ENCODE peak calls at places on chromosomes 5 and 9, in seven cellular contexts. F, C, K, Q, G, N and U are unnamed samples.

GRCh38 chr5:89457411-89458329 is 574.7 kb upstream of the MEF2C start:
- DNase-seq in F (peak), C (no peak), K (peak), Q (no peak), G (peak), N (peak), U (no peak)

GRCh38 chr5:63963080-63963735 is 963 bp upstream of the HTR1A start:
- DNase-seq in F (peak), C (peak), K (no peak), Q (no peak), G (peak), N (peak), U (peak)

GRCh38 chr5:66171349-66172344 is 27.5 kb downstream of the SREK1 start:
- DNase-seq in F (peak), C (peak), K (no peak), Q (peak), G (peak), N (peak), U (peak)

GRCh38 chr9:127884427-127884911 is 7.0 kb upstream of the AK1 start:
- DNase-seq in F (no peak), C (no peak), K (peak), Q (no peak), G (no peak), N (no peak), U (no peak)

GRCh38 chr5:127492854-127493738 is 24.3 kb upstream of the PRRC1 start:
- DNase-seq in F (peak), C (no peak), K (no peak), Q (no peak), G (peak), N (peak), U (peak)

GRCh38 chr5:28344803-28345433 is 1306.5 kb upstream of the CDH9 start:
- DNase-seq in F (peak), C (peak), K (no peak), Q (no peak), G (peak), N (peak), U (no peak)

GRCh38 chr5:89293849-89294248 is 410.9 kb upstream of the MEF2C start:
- DNase-seq in F (peak), C (no peak), K (no peak), Q (no peak), G (no peak), N (no peak), U (no peak)

GRCh38 chr5:125189451-125190051 is 443.1 kb upstream of the ZNF608 start:
- DNase-seq in F (peak), C (no peak), K (no peak), Q (no peak), G (peak), N (peak), U (no peak)

GRCh38 chr9:135275163-135275925 is 187.9 kb downstream of the OLFM1 start:
- DNase-seq in F (no peak), C (no peak), K (no peak), Q (no peak), G (peak), N (no peak), U (no peak)

GRCh38 chr5:156680845-156681244 is 169.2 kb upstream of the PPP1R2B start:
- DNase-seq in F (no peak), C (no peak), K (peak), Q (no peak), G (no peak), N (no peak), U (no peak)

GRCh38 chr5:113435571-113435970 is 782 bp upstream of the TSSK1B start:
- DNase-seq in F (no peak), C (no peak), K (no peak), Q (no peak), G (no peak), N (no peak), U (no peak)

GRCh38 chr5:41856644-41857491 is 13.4 kb downstream of the OXCT1 start:
- DNase-seq in F (peak), C (peak), K (no peak), Q (peak), G (peak), N (peak), U (peak)

GRCh38 chr9:32069169-32069813 is 315.2 kb upstream of the ACO1 start:
- DNase-seq in F (no peak), C (no peak), K (no peak), Q (no peak), G (no peak), N (no peak), U (peak)

GRCh38 chr9:99199938-99200539 is 21.7 kb downstream of the ALG2 start:
- DNase-seq in F (no peak), C (no peak), K (no peak), Q (no peak), G (no peak), N (no peak), U (no peak)

GRCh38 chr5:75654693-75655315 is 43.6 kb downstream of the ANKDD1B start:
- DNase-seq in F (no peak), C (no peak), K (peak), Q (no peak), G (no peak), N (no peak), U (no peak)

GRCh38 chr5:92977766-92978555 is 603.1 kb downstream of the NR2F1-AS1 start:
- DNase-seq in F (no peak), C (no peak), K (no peak), Q (no peak), G (peak), N (no peak), U (no peak)

GRCh38 chr9:1005043-1005667 is 28.7 kb downstream of the DMRT3 start:
- DNase-seq in F (peak), C (peak), K (no peak), Q (no peak), G (peak), N (peak), U (peak)

GRCh38 chr9:94623253-94623652 is 16.1 kb downstream of the FBP1 start:
- DNase-seq in F (no peak), C (peak), K (no peak), Q (no peak), G (peak), N (no peak), U (peak)

GRCh38 chr9:136697821-136698526 is 10.7 kb upstream of the AGPAT2 start:
- DNase-seq in F (no peak), C (no peak), K (no peak), Q (no peak), G (no peak), N (no peak), U (no peak)

GRCh38 chr5:128695791-128696520 is 157.9 kb upstream of the FBN2 start:
- DNase-seq in F (peak), C (peak), K (no peak), Q (no peak), G (peak), N (no peak), U (no peak)

GRCh38 chr5:141941307-141941706 is 16.7 kb downstream of the PCDH12 start:
- DNase-seq in F (peak), C (no peak), K (no peak), Q (no peak), G (peak), N (no peak), U (no peak)

GRCh38 chr5:81739283-81739682 is 11.6 kb downstream of the SSBP2 start:
- DNase-seq in F (no peak), C (no peak), K (no peak), Q (no peak), G (no peak), N (no peak), U (no peak)

GRCh38 chr5:81740758-81741157 is 10.1 kb downstream of the SSBP2 start:
- DNase-seq in F (no peak), C (no peak), K (no peak), Q (no peak), G (no peak), N (no peak), U (no peak)
- TF ChIP-seq CTCF in F (no peak), C (no peak), K (no peak), Q (no peak), G (no peak), N (no peak), U (no peak)

DNA sequence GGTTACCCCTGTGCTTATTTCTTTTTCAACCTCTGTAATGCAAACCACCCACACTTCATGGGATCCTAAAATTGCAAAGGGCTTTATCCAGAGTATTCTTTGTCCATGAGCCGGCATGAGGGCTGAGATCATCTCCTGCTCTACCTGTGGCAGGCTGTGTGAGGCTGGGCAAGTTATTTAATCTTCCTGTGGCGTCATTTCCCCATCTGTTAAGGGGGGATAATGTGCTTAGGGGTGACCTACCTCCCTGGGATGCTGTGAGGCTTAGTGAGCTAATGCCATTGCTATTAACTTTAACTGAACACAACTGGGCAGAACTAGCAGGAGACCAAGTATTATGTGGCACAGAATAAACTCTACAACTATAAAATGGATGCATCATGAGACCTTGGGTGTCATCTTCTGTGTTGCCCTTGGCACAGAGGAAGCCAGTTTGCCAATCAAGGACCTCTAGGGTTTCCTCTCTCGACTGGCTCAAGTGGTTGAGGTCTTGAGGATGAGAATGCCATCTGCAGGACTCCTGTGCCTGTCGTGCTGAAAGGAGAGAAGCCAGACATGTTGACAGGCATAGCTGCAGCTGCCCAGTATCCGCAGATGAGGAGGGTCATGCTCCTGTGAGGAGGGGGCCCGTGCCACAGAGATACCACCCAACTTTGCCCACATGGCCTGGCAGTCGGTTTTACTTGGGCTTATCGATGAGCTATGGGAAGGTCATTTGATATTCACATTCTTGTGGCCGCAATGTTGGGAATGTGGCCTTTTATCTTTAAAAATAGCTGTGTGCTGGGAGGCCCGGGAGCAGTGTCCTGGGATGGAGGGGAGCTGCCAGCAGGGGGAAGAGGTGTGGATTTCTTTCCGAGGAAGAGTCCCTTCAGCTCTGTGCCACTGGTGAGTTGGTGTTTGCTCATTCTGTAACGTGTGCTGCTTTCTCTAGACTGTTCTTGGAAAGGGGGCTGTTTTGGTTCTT is 17.2 kb downstream of the FRMPD1 start:
- DNase-seq in F (no peak), C (peak), K (no peak), Q (no peak), G (peak), N (no peak), U (no peak)
- TF ChIP-seq CTCF in F (peak), C (no peak), K (peak), Q (no peak), G (peak), N (no peak), U (no peak)

DNA sequence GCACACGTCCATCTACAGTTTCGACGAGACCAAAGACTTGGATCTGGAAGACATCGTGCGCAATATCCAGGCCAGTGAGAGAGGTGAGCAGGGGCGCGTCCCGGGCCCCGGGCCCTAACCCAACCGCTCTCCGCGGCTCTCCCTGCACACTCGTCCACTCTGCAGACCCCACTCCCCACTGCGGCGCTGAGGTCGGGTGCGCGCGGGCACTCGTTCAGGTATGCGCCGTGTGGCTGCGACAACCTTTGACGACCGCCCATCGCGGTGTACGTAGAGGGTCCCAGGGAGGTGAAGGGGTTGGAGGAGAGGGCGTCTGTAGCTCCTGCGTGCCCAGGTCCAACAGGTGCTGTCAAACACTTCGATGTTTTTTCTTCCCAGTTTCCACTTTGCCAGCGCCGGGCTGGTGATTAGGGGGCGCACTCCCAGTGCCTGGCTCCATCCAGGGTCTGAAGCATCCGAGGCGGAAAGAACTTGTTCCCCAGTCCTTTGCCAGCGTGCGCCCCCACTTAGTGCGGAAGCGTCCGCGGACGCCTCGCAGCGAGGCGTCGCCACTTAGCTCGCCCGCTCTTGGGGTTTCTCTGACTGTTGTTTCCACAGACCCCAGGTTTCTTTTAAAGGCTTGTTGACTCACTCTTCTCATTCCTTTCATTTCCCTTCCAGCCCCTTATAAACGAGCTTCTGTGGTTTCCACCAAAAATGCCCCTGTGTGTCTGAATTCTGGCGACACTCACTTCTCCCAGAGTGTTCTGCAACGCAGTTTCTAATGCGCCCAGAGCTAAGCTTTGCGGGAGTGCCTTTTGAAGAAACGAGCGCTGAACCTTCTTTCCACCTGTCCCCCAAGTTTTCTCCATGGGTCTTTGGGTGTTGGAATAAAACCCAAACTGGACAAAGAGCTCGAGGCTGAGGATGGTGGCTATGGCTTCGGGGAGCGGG is 1.6 kb downstream of the NPR3 start:
- DNase-seq in F (peak), C (no peak), K (no peak), Q (no peak), G (no peak), N (peak), U (no peak)
- TF ChIP-seq CTCF in F (peak), C (no peak), K (peak), Q (no peak), G (peak), N (peak), U (no peak)

DNA sequence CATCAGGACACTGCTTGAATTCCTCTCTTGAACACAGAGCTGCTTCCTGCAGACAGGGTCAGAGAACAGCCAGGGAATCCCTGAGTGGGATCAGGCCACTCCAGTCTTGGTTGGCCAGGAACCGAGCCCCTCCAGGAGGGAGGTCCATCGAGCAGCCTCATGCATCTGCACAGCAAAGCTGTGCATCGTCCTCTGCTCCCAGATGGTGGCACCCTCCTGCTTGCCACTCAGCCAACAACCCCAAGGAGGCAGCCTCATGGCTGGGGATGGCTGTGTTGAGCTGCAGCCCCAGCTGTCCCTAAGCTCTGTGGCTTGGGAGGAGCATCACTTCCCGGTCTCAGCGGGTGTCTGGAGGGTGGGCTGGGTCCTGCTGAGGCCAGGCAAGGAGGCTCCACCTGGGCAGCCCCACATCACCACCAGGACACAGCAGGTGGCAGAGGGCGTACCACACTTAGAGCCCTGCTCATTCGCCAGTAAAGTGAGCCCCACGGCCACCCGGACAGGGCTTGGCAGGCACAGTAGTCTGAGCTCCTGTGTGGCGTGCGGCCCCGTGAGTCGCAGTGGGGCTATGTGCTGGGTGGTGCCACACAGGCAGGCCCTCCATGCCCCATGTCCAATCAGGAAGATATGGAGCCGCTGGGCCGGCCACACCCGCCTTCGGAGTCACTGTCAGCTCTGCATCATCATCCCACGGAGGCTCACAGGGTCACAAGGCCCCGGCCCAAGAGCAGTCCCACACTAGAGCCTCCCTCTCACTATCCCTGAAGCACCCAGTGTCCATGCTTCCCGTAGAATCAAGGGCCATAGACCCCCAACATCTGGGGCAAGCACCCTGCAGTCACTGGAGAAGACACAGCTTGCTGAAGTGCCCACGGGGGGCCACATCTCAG is 11.9 kb downstream of the LPCAT1 start:
- DNase-seq in F (peak), C (no peak), K (peak), Q (no peak), G (peak), N (peak), U (no peak)
- TF ChIP-seq CTCF in F (peak), C (no peak), K (no peak), Q (no peak), G (peak), N (peak), U (peak)

GRCh38 chr9:76456202-76456926 is 2.6 kb upstream of the GCNT1 start:
- DNase-seq in F (peak), C (peak), K (no peak), Q (peak), G (peak), N (peak), U (peak)

GRCh38 chr9:76459691-76460635 is 981 bp downstream of the GCNT1 start:
- DNase-seq in F (peak), C (peak), K (peak), Q (no peak), G (peak), N (peak), U (no peak)

GRCh38 chr9:76463211-76463610 is 4.2 kb downstream of the GCNT1 start:
- DNase-seq in F (no peak), C (no peak), K (no peak), Q (no peak), G (no peak), N (no peak), U (peak)

GRCh38 chr9:76453785-76454184 is 5.2 kb upstream of the GCNT1 start:
- DNase-seq in F (peak), C (no peak), K (no peak), Q (no peak), G (peak), N (peak), U (no peak)

GRCh38 chr9:76458903-76459690 is at the start of gene GCNT1:
- DNase-seq in F (peak), C (peak), K (peak), Q (peak), G (peak), N (peak), U (peak)
- TF ChIP-seq CTCF in F (peak), C (no peak), K (peak), Q (peak), G (peak), N (peak), U (peak)

DNA sequence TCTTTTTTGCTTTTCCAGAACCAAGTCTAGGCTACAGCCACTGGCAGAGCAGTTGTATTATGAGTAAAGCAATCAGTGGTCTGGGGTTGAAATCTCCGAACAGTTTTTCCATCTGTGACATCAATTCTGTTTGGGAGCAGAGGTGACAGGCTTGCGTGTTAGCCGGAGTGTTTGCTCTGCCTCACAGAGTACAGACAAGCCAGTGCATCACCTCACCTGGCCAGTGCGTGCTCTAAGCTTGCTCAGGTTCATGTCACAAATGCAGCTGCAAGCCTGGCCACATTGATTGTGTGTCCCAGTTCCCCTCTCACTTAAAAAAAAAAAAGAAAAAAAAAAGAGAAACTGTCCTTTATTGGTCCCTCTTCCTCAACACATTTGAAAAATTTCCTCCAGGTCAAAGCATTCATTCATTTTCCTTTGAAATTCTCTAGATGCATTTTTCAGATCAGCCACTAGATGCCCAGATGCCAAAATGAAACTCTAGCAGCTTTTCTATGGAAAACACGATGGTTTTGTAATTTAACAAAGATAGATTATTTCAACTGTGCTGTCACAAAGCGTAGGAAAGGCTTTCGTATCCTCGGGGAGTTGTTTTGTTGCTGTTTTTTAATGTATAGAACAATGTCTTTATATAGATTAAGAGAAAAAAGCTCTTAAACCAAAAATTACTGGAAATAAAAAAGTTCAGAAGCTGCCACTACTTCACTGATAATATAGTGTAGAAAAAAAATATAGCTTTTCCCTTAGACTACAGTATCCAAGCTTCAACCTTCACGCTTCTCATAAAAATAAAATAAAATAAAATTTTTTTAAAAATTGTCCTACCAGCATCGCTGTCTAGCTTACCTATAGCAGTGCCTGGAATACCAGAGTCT is 585.5 kb downstream of the TLE1 start:
- DNase-seq in F (no peak), C (no peak), K (no peak), Q (no peak), G (no peak), N (peak), U (no peak)
- TF ChIP-seq CTCF in F (peak), C (peak), K (no peak), Q (no peak), G (peak), N (peak), U (no peak)

DNA sequence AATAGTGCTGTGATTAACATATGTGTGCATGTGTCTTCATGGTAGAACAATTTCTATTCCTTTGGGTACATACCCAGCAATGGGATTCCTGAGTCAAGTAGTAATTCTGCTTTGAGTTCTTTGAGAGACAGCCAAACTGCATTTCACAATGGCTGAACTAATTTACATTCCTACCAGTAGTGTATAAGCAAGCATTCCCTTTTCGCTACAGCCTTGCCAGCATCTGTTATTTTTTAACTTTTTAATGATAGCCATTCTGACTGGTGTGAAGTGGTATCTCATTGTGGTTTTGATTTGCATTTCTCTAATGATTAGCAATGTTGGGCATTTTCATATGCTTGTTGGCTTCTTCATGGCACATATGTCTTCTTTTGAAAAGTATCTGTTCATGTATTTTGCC is 308.5 kb downstream of the ARRDC3 start:
- DNase-seq in F (peak), C (no peak), K (no peak), Q (no peak), G (peak), N (peak), U (no peak)
- TF ChIP-seq CTCF in F (peak), C (no peak), K (no peak), Q (no peak), G (no peak), N (no peak), U (no peak)